ENCODE peak calls at places on chromosomes 1 and 21, in four cellular contexts. D is H1, M is IMR-90, J is mesenchymal stem cell. E is an unnamed sample. For H3K4me1, the result is how much of the 10 kb centered on the place peaks cover.

GRCh38 chr1:19648689-19649088 is 4.6 kb downstream of the NBL1 start:
- DNase-seq in D (peak), M (no peak), J (peak), E (peak)

GRCh38 chr1:153627797-153628626 is at the start of gene S100A1:
- DNase-seq in D (no peak), M (no peak), J (no peak), E (peak)

GRCh38 chr1:93977546-93977945 is 68.3 kb upstream of the GCLM start:
- DNase-seq in D (no peak), M (peak), J (no peak), E (no peak)

GRCh38 chr1:184078564-184079107 is 27.1 kb downstream of the TSEN15 start:
- DNase-seq in D (no peak), M (peak), J (peak), E (no peak)

GRCh38 chr1:25873120-25873519 is 2.4 kb downstream of the PAQR7 start:
- DNase-seq in D (no peak), M (no peak), J (no peak), E (no peak)

GRCh38 chr1:14443164-14443787 is 155.2 kb upstream of the KAZN start:
- DNase-seq in D (no peak), M (peak), J (no peak), E (peak)

GRCh38 chr1:110477445-110477957 is 26.6 kb downstream of the PROK1 start:
- DNase-seq in D (no peak), M (no peak), J (no peak), E (peak)

GRCh38 chr21:46144464-46145070 is 10.8 kb downstream of the FTCD start:
- DNase-seq in D (no peak), M (no peak), J (no peak), E (peak)

GRCh38 chr1:3431266-3431665 is 23.2 kb upstream of the ARHGEF16 start:
- DNase-seq in D (no peak), M (no peak), J (no peak), E (peak)

GRCh38 chr1:36769886-36770830 is 264.2 kb downstream of the GRIK3 start:
- DNase-seq in D (no peak), M (no peak), J (no peak), E (peak)

GRCh38 chr1:46130144-46130543 is 2.3 kb downstream of the PIK3R3 start:
- DNase-seq in D (no peak), M (no peak), J (peak), E (no peak)

GRCh38 chr1:103191327-103191726 is 83.0 kb upstream of the COL11A1 start:
- DNase-seq in D (no peak), M (peak), J (peak), E (no peak)

GRCh38 chr1:51044834-51045233 is 57.2 kb upstream of the C1orf185 start:
- DNase-seq in D (no peak), M (no peak), J (no peak), E (no peak)

GRCh38 chr1:27149714-27150113 is 5.2 kb downstream of the SLC9A1 start:
- DNase-seq in D (no peak), M (no peak), J (no peak), E (no peak)

GRCh38 chr1:118154220-118154619 is 30.8 kb downstream of the SPAG17 start:
- DNase-seq in D (no peak), M (peak), J (peak), E (peak)

GRCh38 chr1:89464008-89464407 is 60.6 kb upstream of the LRRC8B start:
- DNase-seq in D (no peak), M (no peak), J (no peak), E (no peak)

GRCh38 chr1:78840447-78841251 is 165.9 kb downstream of the ADGRL4 start:
- DNase-seq in D (peak), M (peak), J (peak), E (peak)

GRCh38 chr1:203563291-203563690 is 63.3 kb upstream of the ATP2B4 start:
- DNase-seq in D (no peak), M (no peak), J (no peak), E (no peak)

GRCh38 chr1:159089184-159089791 is 12.7 kb upstream of the AIM2 start:
- DNase-seq in D (no peak), M (no peak), J (no peak), E (peak)

GRCh38 chr1:160244209-160244608 is 18.1 kb downstream of the DCAF8 start:
- DNase-seq in D (no peak), M (no peak), J (no peak), E (no peak)

GRCh38 chr1:9004031-9004730 is 22.0 kb downstream of the SLC2A7 start:
- DNase-seq in D (no peak), M (no peak), J (no peak), E (no peak)
- H3K23ac ChIP-seq in D (no peak), M (no peak), J (no peak), E (no peak)

GRCh38 chr21:44292812-44293195 is 7.0 kb upstream of the PFKL start:
- DNase-seq in D (no peak), M (no peak), J (no peak), E (no peak)
- H4K8ac ChIP-seq in D (peak), M (no peak), J (no peak), E (no peak)

GRCh38 chr1:40110389-40110788 is 13.3 kb upstream of the PPT1 start:
- DNase-seq in D (no peak), M (no peak), J (no peak), E (no peak)
- H3K4me1 ChIP-seq in D (under half), M (under half), J (under half), E (under half)

GRCh38 chr21:42973309-42973990 is 912 bp upstream of the PKNOX1 start:
- DNase-seq in D (no peak), M (no peak), J (no peak), E (no peak)

GRCh38 chr21:42973991-42974831 is at the start of gene PKNOX1:
- DNase-seq in D (peak), M (peak), J (peak), E (peak)

GRCh38 chr21:42971897-42972275 is 2.5 kb upstream of the PKNOX1 start:
- DNase-seq in D (no peak), M (no peak), J (no peak), E (no peak)

GRCh38 chr21:42975886-42976608 is 1.7 kb downstream of the PKNOX1 start:
- DNase-seq in D (no peak), M (no peak), J (no peak), E (no peak)

DNA sequence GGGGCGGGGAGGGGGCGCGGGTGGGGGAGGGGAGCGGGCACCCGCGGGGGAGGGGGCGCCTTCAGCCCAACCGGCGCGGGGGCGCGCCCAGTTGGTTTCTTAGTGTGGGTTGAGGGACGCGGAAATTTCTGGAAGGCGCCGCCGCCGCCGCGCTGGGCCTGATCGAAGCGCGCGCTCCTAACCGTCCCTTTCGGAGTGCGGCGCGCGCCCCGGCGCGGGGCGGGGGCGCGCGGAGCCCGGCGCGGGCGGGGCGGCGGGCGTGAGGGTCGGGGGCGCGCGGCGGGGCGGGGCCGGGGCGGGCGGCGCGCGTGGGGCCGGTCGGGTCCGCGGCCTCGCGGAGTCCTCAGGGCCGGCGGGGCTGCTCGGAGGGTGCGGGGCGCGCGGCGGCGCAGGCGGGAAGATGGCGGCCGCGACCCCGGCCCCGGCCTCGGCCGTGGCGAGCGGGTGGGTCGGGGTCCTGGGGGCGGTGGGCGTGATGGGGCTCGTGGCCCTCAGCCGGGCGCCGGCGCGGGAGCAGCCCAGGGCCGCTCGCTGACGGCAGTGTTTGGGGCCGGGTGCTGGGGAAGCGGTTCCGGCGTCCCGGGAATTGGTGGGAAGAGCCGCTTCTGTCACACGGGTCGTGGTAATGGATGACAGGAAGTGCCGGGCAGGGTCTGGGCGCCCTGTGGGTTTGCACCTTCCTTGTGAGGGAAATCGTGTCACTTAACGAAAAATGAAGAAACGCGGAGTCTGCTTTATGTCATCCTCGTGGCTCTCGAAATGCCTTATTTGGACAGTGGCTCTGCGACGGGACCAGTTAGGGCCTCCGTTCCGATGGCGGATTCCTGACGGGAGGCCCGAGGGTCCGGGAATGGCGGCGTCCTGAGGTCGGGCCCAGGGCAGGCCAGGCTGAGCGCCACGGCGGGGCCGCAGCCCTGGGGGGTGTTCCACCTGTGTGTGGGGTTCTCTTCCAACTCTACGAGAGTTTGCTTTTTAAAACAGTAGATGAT is 764 bp downstream of the PKNOX1 start:
- DNase-seq in D (no peak), M (peak), J (peak), E (peak)
- H3K23ac ChIP-seq in D (no peak), M (peak), J (peak), E (peak)

E was measured in mesendoderm.